ENCODE peak calls at places on chromosome 17, in nine cellular contexts. J, H, Y, K, L, N, C, M and F are unnamed samples.

GRCh38 chr17:1460233-1460632 is 4.2 kb upstream of the CRK start:
- DNase-seq in J (no peak), H (no peak), Y (peak), K (peak), L (no peak), N (peak), C (peak), M (no peak), F (peak)

GRCh38 chr17:52477824-52478614 is 319.5 kb upstream of the CA10 start:
- DNase-seq in J (no peak), H (no peak), Y (no peak), K (no peak), L (no peak), N (no peak), C (no peak), M (no peak), F (no peak)

GRCh38 chr17:80504671-80505413 is 28.4 kb upstream of the NPTX1 start:
- DNase-seq in J (no peak), H (peak), Y (no peak), K (no peak), L (peak), N (no peak), C (peak), M (no peak), F (peak)

GRCh38 chr17:27559506-27559931 is 71.5 kb upstream of the LGALS9 start:
- DNase-seq in J (peak), H (no peak), Y (peak), K (no peak), L (no peak), N (peak), C (no peak), M (no peak), F (no peak)

GRCh38 chr17:66091440-66092080 is 100.4 kb downstream of the CEP112 start:
- DNase-seq in J (no peak), H (no peak), Y (no peak), K (no peak), L (no peak), N (no peak), C (no peak), M (no peak), F (no peak)

GRCh38 chr17:37833237-37833859 is 88.5 kb upstream of the HNF1B start:
- DNase-seq in J (no peak), H (no peak), Y (no peak), K (no peak), L (no peak), N (no peak), C (no peak), M (no peak), F (no peak)

GRCh38 chr17:6231465-6231864 is 161.3 kb downstream of the WSCD1 start:
- DNase-seq in J (no peak), H (no peak), Y (no peak), K (no peak), L (no peak), N (no peak), C (no peak), M (no peak), F (no peak)

GRCh38 chr17:48240562-48241130 is 133.1 kb downstream of the SNX11 start:
- DNase-seq in J (no peak), H (no peak), Y (no peak), K (no peak), L (no peak), N (no peak), C (peak), M (no peak), F (peak)

GRCh38 chr17:3556905-3557767 is 476 bp downstream of the TRPV3 start:
- DNase-seq in J (no peak), H (no peak), Y (no peak), K (no peak), L (no peak), N (no peak), C (no peak), M (no peak), F (no peak)

GRCh38 chr17:7885357-7886226 is 3.0 kb upstream of the CHD3 start:
- DNase-seq in J (no peak), H (peak), Y (peak), K (no peak), L (peak), N (peak), C (peak), M (peak), F (peak)